ENCODE peak calls at places on chromosome 13, in four cellular contexts. One of them, this sample, is unnamed.

GRCh38 chr13:67100723-67101122 is 129.4 kb downstream of the PCDH9 start:
- DNase-seq in right lobe of liver: no peak
- DNase-seq in adrenal gland: no peak
- DNase-seq in IMR-90: no peak
- DNase-seq in this sample: no peak

GRCh38 chr13:107864543-107865460 is 350.5 kb downstream of the LIG4 start:
- DNase-seq in IMR-90: peak; percentile 86
- DNase-seq in adrenal gland: peak; percentile 31
- DNase-seq in right lobe of liver: no peak
- DNase-seq in this sample: peak; percentile 47

GRCh38 chr13:101649490-101650126 is 197.1 kb downstream of the ITGBL1 start:
- DNase-seq in adrenal gland: no peak
- DNase-seq in IMR-90: peak; percentile 74
- DNase-seq in right lobe of liver: no peak
- DNase-seq in this sample: peak; percentile 27

GRCh38 chr13:97434417-97435296 is 688 bp downstream of the RAP2A start:
- DNase-seq in adrenal gland: peak; percentile 49
- DNase-seq in IMR-90: peak; percentile 20
- DNase-seq in right lobe of liver: peak; percentile 66
- DNase-seq in this sample: no peak

GRCh38 chr13:34246511-34246910 is 428.6 kb downstream of the RFC3 start:
- DNase-seq in right lobe of liver: no peak
- DNase-seq in IMR-90: no peak
- DNase-seq in adrenal gland: no peak
- DNase-seq in this sample: no peak

GRCh38 chr13:35953537-35954206 is 177.5 kb downstream of the DCLK1 start:
- DNase-seq in right lobe of liver: no peak
- DNase-seq in adrenal gland: peak; percentile 43
- DNase-seq in IMR-90: peak; percentile 94
- DNase-seq in this sample: peak; percentile 8

GRCh38 chr13:39422845-39423565 is 180.0 kb downstream of the LHFPL6 start:
- DNase-seq in IMR-90: no peak
- DNase-seq in adrenal gland: no peak
- DNase-seq in right lobe of liver: no peak
- DNase-seq in this sample: no peak

GRCh38 chr13:75356426-75356825 is 125.5 kb downstream of the TBC1D4 start:
- DNase-seq in adrenal gland: no peak
- DNase-seq in IMR-90: no peak
- DNase-seq in right lobe of liver: no peak
- DNase-seq in this sample: no peak

GRCh38 chr13:100608906-100609305 is 20.3 kb upstream of the GGACT start:
- DNase-seq in adrenal gland: no peak
- DNase-seq in right lobe of liver: no peak
- DNase-seq in IMR-90: no peak
- DNase-seq in this sample: peak; percentile 52

GRCh38 chr13:32538234-32538620 is 368 bp downstream of the N4BP2L2 start:
- DNase-seq in IMR-90: peak; percentile 62
- DNase-seq in right lobe of liver: peak; percentile 61
- DNase-seq in adrenal gland: peak; percentile 56
- DNase-seq in this sample: peak; percentile 4

GRCh38 chr13:47829684-47830083 is 171.4 kb downstream of the SUCLA2 start:
- DNase-seq in right lobe of liver: no peak
- DNase-seq in adrenal gland: no peak
- DNase-seq in IMR-90: peak; percentile 21
- DNase-seq in this sample: no peak

GRCh38 chr13:89869312-89869711 is 1478.2 kb upstream of the MIR17HG start:
- DNase-seq in right lobe of liver: no peak
- DNase-seq in adrenal gland: no peak
- DNase-seq in IMR-90: no peak
- DNase-seq in this sample: no peak

GRCh38 chr13:110318920-110319319 is 11.8 kb downstream of the COL4A2 start:
- DNase-seq in right lobe of liver: no peak
- DNase-seq in IMR-90: no peak
- DNase-seq in adrenal gland: no peak
- DNase-seq in this sample: no peak

GRCh38 chr13:97301382-97302095 is 79.4 kb downstream of the MBNL2 start:
- DNase-seq in right lobe of liver: no peak
- DNase-seq in adrenal gland: no peak
- DNase-seq in IMR-90: no peak
- DNase-seq in this sample: no peak

GRCh38 chr13:110463876-110464510 is 97.5 kb downstream of the RAB20 start:
- DNase-seq in right lobe of liver: peak; percentile 54
- DNase-seq in adrenal gland: no peak
- DNase-seq in IMR-90: peak; percentile 19
- DNase-seq in this sample: no peak

GRCh38 chr13:42577538-42577937 is 3.6 kb downstream of the TNFSF11 start:
- DNase-seq in right lobe of liver: no peak
- DNase-seq in adrenal gland: no peak
- DNase-seq in IMR-90: no peak
- DNase-seq in this sample: no peak

GRCh38 chr13:42571895-42572294 is 2.1 kb upstream of the TNFSF11 start:
- DNase-seq in adrenal gland: no peak
- DNase-seq in right lobe of liver: no peak
- DNase-seq in IMR-90: no peak
- DNase-seq in this sample: no peak

GRCh38 chr13:42574011-42574410 is at the start of gene TNFSF11:
- DNase-seq in right lobe of liver: no peak
- DNase-seq in IMR-90: no peak
- DNase-seq in adrenal gland: no peak
- DNase-seq in this sample: no peak

GRCh38 chr13:42575938-42576337 is 2.0 kb downstream of the TNFSF11 start:
- DNase-seq in adrenal gland: no peak
- DNase-seq in IMR-90: no peak
- DNase-seq in right lobe of liver: no peak
- DNase-seq in this sample: no peak

GRCh38 chr13:42574435-42575311 is 721 bp downstream of the TNFSF11 start:
- DNase-seq in right lobe of liver: no peak
- DNase-seq in adrenal gland: no peak
- DNase-seq in IMR-90: no peak
- DNase-seq in this sample: no peak
- TF ChIP-seq POLR2A in right lobe of liver: no peak
- TF ChIP-seq POLR2A in adrenal gland: no peak
- TF ChIP-seq POLR2A in IMR-90: no peak
- TF ChIP-seq POLR2A in this sample: no peak

GRCh38 chr13:113090806-113091205 is 14.8 kb upstream of the F7 start:
- DNase-seq in IMR-90: no peak
- DNase-seq in right lobe of liver: no peak
- DNase-seq in adrenal gland: no peak
- DNase-seq in this sample: no peak
- TF ChIP-seq POLR2A in IMR-90: no peak
- TF ChIP-seq POLR2A in right lobe of liver: no peak
- TF ChIP-seq POLR2A in adrenal gland: no peak
- TF ChIP-seq POLR2A in this sample: no peak

DNA sequence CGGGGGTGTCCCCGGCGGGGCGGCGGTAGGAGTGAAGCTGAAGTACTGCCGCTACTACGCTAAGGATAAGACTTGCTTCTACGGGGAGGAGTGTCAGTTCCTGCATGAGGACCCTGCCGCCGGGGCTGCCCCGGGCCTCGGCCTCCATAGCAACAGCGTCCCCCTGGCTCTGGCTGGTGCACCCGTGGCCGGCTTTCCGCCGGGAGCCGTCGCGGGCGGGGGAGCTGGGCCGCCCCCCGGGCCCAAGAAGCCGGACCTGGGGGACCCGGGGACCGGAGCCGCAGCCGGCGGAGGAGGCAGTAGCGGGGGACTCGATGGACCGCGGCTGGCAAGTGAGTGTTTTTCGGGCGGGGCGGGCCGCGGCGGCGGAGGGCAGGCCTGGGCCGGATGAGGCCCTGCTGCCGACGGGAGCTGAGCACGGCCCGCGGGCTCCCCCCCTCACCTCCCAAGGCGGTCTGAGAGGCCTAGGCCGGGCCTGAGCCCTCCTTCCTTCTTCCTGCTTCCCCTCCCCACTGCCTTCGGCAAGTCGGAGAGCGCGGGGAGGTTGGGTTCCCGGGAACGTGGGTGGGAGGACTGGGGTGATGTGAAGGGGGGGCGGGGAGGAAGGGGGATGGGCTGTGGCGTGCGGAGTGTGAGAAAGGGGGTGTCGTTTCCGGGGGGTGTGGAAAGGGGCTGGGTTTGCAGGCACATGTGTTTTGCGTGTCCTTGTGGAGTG is 568 bp downstream of the PAN3 start:
- DNase-seq in right lobe of liver: peak; percentile 89
- DNase-seq in adrenal gland: peak; percentile 86
- DNase-seq in IMR-90: peak; percentile 91
- DNase-seq in this sample: peak; percentile 27
- TF ChIP-seq POLR2A in right lobe of liver: peak; percentile 64
- TF ChIP-seq POLR2A in adrenal gland: peak; percentile 64
- TF ChIP-seq POLR2A in IMR-90: peak; percentile 82
- TF ChIP-seq POLR2A in this sample: peak; percentile 59

GRCh38 chr13:31199849-31200635 is at the start of gene B3GLCT:
- DNase-seq in adrenal gland: peak; percentile 84
- DNase-seq in right lobe of liver: peak; percentile 86
- DNase-seq in IMR-90: peak; percentile 68
- DNase-seq in this sample: peak; percentile 78
- TF ChIP-seq POLR2A in adrenal gland: peak; percentile 47
- TF ChIP-seq POLR2A in right lobe of liver: peak; percentile 64
- TF ChIP-seq POLR2A in IMR-90: no peak
- TF ChIP-seq POLR2A in this sample: peak; percentile 49

GRCh38 chr13:46126552-46127171 is 21.8 kb upstream of the CPB2 start:
- DNase-seq in IMR-90: peak; percentile 68
- DNase-seq in right lobe of liver: peak; percentile 74
- DNase-seq in adrenal gland: peak; percentile 71
- DNase-seq in this sample: peak; percentile 29
- TF ChIP-seq POLR2A in IMR-90: no peak
- TF ChIP-seq POLR2A in right lobe of liver: no peak
- TF ChIP-seq POLR2A in adrenal gland: no peak
- TF ChIP-seq POLR2A in this sample: no peak

GRCh38 chr13:98879965-98880364 is 97.9 kb downstream of the DOCK9 start:
- DNase-seq in adrenal gland: no peak
- DNase-seq in right lobe of liver: no peak
- DNase-seq in IMR-90: no peak
- DNase-seq in this sample: no peak
- TF ChIP-seq POLR2A in adrenal gland: no peak
- TF ChIP-seq POLR2A in right lobe of liver: no peak
- TF ChIP-seq POLR2A in IMR-90: no peak
- TF ChIP-seq POLR2A in this sample: no peak

GRCh38 chr13:21060827-21061076 is 634 bp downstream of the LATS2 start:
- DNase-seq in right lobe of liver: no peak
- DNase-seq in adrenal gland: peak; percentile 54
- DNase-seq in IMR-90: no peak
- DNase-seq in this sample: no peak

GRCh38 chr13:21058361-21058760 is 3.0 kb downstream of the LATS2 start:
- DNase-seq in adrenal gland: no peak
- DNase-seq in IMR-90: no peak
- DNase-seq in right lobe of liver: no peak
- DNase-seq in this sample: no peak

GRCh38 chr13:21061077-21061945 is at the start of gene LATS2:
- DNase-seq in right lobe of liver: peak; percentile 98
- DNase-seq in adrenal gland: peak; percentile 97
- DNase-seq in IMR-90: peak; percentile 94
- DNase-seq in this sample: peak; percentile 79

GRCh38 chr13:21063031-21063430 is 1.6 kb upstream of the LATS2 start:
- DNase-seq in right lobe of liver: no peak
- DNase-seq in IMR-90: no peak
- DNase-seq in adrenal gland: no peak
- DNase-seq in this sample: no peak

GRCh38 chr13:21060063-21060826 is 1.1 kb downstream of the LATS2 start:
- DNase-seq in IMR-90: peak; percentile 51
- DNase-seq in right lobe of liver: peak; percentile 79
- DNase-seq in adrenal gland: peak; percentile 49
- DNase-seq in this sample: no peak
- TF ChIP-seq POLR2A in IMR-90: no peak
- TF ChIP-seq POLR2A in right lobe of liver: peak; percentile 44
- TF ChIP-seq POLR2A in adrenal gland: peak; percentile 51
- TF ChIP-seq POLR2A in this sample: no peak